ENCODE peak calls at places on chromosome 12, in six cellular contexts. D is stomach, S is brain microvascular endothelial cell, W is BE2C, P is body of pancreas, G is heart right ventricle. O is an unnamed sample.

GRCh38 chr12:3533703-3534386 is 42.8 kb downstream of the PRMT8 start:
- DNase-seq in G (peak; percentile 73), W (no peak), S (peak; percentile 7), P (no peak), D (peak; percentile 38), O (no peak)

GRCh38 chr12:9973951-9974350 is 2.7 kb downstream of the CLEC12A start:
- DNase-seq in S (no peak), D (no peak), W (no peak), G (no peak), P (no peak), O (no peak)

GRCh38 chr12:92899388-92900001 is 29.6 kb downstream of the EEA1 start:
- DNase-seq in S (peak; percentile 98), P (peak; percentile 37), D (peak; percentile 34), G (peak; percentile 79), W (peak; percentile 9), O (peak; percentile 58)

GRCh38 chr12:93699271-93700141 is 22.3 kb downstream of the CRADD start:
- DNase-seq in G (no peak), W (no peak), D (no peak), S (peak; percentile 51), P (no peak), O (no peak)

GRCh38 chr12:6532051-6532926 is 2.0 kb upstream of the GAPDH start:
- DNase-seq in D (peak; percentile 55), W (peak; percentile 85), P (no peak), G (no peak), S (peak; percentile 99), O (peak; percentile 61)

GRCh38 chr12:118334939-118335567 is 37.7 kb downstream of the TAOK3 start:
- DNase-seq in S (no peak), W (no peak), D (no peak), P (no peak), G (no peak), O (no peak)

GRCh38 chr12:29088611-29089219 is 60.4 kb upstream of the FAR2 start:
- DNase-seq in S (no peak), P (no peak), W (no peak), D (no peak), G (no peak), O (no peak)

GRCh38 chr12:59164991-59165718 is 244.9 kb upstream of the LRIG3 start:
- DNase-seq in S (no peak), D (no peak), P (no peak), G (no peak), W (no peak), O (no peak)

GRCh38 chr12:93638954-93639353 is 38.2 kb upstream of the CRADD start:
- DNase-seq in G (no peak), W (no peak), D (no peak), P (no peak), S (no peak), O (no peak)

GRCh38 chr12:75933136-75933535 is 98.4 kb downstream of the PHLDA1 start:
- DNase-seq in G (no peak), D (no peak), W (no peak), S (peak; percentile 77), P (no peak), O (no peak)

GRCh38 chr12:3611853-3612703 is 121.1 kb downstream of the PRMT8 start:
- DNase-seq in G (peak; percentile 50), S (no peak), W (no peak), D (no peak), P (no peak), O (no peak)

GRCh38 chr12:1054103-1054838 is 63.2 kb downstream of the ERC1 start:
- DNase-seq in S (no peak), P (no peak), G (peak; percentile 33), W (peak; percentile 28), D (no peak), O (no peak)

DNA sequence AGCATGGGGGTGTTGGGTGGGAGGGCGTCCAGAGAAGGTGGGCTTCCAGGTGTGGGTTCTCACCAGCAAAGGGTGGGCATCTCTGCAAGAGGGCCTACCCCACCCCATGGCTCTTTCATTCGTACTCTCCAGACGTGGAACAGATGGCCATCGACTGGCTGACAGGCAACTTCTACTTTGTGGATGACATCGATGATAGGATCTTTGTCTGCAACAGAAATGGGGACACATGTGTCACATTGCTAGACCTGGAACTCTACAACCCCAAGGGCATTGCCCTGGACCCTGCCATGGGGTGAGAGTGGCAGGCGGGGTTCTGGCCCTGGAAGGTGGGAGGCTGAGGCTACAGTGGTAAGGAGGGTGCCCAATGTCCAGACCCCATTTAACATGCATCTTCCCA is 6.7 kb upstream of the LRP1-AS start:
- DNase-seq in D (no peak), W (peak; percentile 32), G (no peak), S (no peak), P (no peak), O (no peak)
- H3K36me3 ChIP-seq in D (peaks cover 11% of the 10 kb centered on the region), W (no peaks in the 10 kb centered on the region), G (peaks cover 34% of the 10 kb centered on the region), S (peaks cover 72% of the 10 kb centered on the region), P (no peaks in the 10 kb centered on the region), O (peaks cover 7% of the 10 kb centered on the region)

GRCh38 chr12:26054383-26054782 is 70.5 kb downstream of the BHLHE41 start:
- DNase-seq in P (no peak), D (no peak), G (no peak), S (no peak), W (no peak), O (no peak)

GRCh38 chr12:26055087-26055486 is 69.8 kb downstream of the BHLHE41 start:
- DNase-seq in D (no peak), W (no peak), G (no peak), P (no peak), S (no peak), O (no peak)

GRCh38 chr12:26058818-26059217 is 66.0 kb downstream of the BHLHE41 start:
- DNase-seq in P (no peak), D (no peak), W (no peak), G (no peak), S (no peak), O (no peak)

GRCh38 chr12:26058308-26058707 is 66.5 kb downstream of the BHLHE41 start:
- DNase-seq in G (no peak), D (no peak), S (no peak), P (no peak), W (no peak), O (no peak)

DNA sequence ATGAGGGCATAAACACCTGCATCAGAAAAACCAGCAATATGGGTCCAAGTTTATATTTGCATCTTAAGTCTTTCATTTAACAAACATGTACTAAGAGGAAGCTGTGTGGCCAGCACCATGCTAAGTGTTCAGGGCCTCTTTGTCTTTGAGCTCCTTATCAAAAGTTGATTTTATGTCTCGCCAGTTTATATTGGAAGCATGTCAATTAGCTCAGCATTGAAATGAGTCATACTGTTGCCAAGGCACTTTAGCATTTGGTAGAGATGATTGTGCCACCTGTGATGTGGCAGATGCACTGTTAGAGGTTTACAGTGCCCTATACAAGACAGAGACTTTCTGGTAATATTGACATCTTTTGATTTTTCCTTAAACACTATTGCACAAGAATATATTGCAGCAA is 68.5 kb downstream of the BHLHE41 start:
- DNase-seq in W (no peak), P (peak; percentile 25), G (no peak), D (peak; percentile 61), S (peak; percentile 53), O (peak; percentile 19)
- TF ChIP-seq CTCF in W (no peak), P (no peak), G (no peak), D (no peak), S (no peak), O (no peak)

GRCh38 chr12:104350211-104350908 is 46.8 kb downstream of the EID3 start:
- DNase-seq in W (no peak), G (no peak), P (no peak), D (no peak), S (no peak), O (no peak)
- H3K36me3 ChIP-seq in W (peaks cover 69% of the 10 kb centered on the region), G (peaks cover 25% of the 10 kb centered on the region), P (peaks cover 15% of the 10 kb centered on the region), D (peaks cover 61% of the 10 kb centered on the region), S (peaks cover 57% of the 10 kb centered on the region), O (no peaks in the 10 kb centered on the region)

GRCh38 chr12:51028126-51028810 is 2.1 kb upstream of the SLC11A2 start:
- DNase-seq in P (no peak), S (peak; percentile 17), W (peak; percentile 16), D (no peak), G (no peak), O (peak; percentile 32)

GRCh38 chr12:51027342-51027835 is 1.2 kb upstream of the SLC11A2 start:
- DNase-seq in W (no peak), G (no peak), D (no peak), S (no peak), P (no peak), O (no peak)

GRCh38 chr12:51023625-51024395 is 2.4 kb downstream of the SLC11A2 start:
- DNase-seq in W (no peak), D (no peak), G (no peak), S (no peak), P (no peak), O (no peak)

GRCh38 chr12:51025182-51025747 is 919 bp downstream of the SLC11A2 start:
- DNase-seq in S (no peak), G (no peak), D (no peak), P (no peak), W (no peak), O (no peak)

DNA sequence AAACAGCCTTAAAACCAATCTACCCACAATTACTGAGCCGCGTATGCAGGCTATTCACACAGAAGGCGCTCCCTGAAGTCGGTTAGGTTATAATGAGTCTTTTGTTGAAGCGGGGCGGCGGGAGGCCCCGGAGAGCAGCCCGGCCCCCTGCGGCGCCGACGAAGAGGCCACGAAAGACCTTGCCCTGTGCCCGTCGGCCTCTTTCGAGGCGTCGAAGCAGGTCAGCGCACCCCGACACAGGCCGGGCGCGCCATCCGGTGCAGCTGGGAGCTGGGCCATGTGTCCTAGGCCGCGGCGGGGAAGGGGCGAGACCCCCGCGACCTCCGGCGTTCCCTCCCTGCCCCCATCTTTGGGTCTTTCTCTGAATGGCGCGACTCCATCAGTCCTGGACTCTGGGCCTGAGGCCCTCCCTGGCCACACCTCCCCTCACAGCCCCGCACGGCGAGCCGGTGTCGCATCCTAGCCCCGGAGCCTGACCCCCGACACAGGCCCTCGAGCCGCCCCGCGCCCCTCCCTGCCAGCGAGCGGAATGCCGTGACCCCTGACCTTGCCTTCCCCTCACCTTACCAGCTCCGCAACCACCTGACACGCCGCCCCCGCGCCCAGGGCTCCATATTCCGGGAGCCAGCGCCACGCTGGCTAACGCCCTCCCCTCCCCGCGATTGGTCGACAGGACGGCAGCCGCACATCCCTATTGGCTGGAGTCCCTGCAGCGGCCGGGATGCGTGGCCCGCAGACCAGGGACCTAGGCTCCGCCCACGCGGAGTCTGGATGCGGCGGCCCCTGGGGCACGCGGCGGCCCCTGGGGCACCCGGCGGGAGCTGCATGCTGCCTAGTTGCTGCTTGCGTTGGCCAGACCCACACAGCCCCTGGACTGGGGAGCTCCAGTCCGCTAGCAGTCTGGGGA is at the start of gene SLC11A2:
- DNase-seq in G (peak; percentile 95), W (peak; percentile 98), P (peak; percentile 95), S (peak; percentile 87), D (peak; percentile 96), O (peak; percentile 97)
- TF ChIP-seq CTCF in G (peak; percentile 26), W (peak; percentile 18), P (no peak), S (no peak), D (no peak), O (no peak)

GRCh38 chr12:48932878-48933277 is 7.6 kb upstream of the FKBP11 start:
- DNase-seq in W (no peak), S (no peak), D (no peak), P (no peak), G (no peak), O (no peak)
- H3K36me3 ChIP-seq in W (peaks cover 56% of the 10 kb centered on the region), S (peaks cover 73% of the 10 kb centered on the region), D (peaks cover 22% of the 10 kb centered on the region), P (peaks cover 7% of the 10 kb centered on the region), G (peaks cover 8% of the 10 kb centered on the region), O (no peaks in the 10 kb centered on the region)

GRCh38 chr12:62934799-62935674 is at the start of gene PPM1H:
- DNase-seq in W (peak; percentile 63), P (peak; percentile 93), G (peak; percentile 73), D (peak; percentile 90), S (peak; percentile 29), O (peak; percentile 88)
- TF ChIP-seq CTCF in W (peak; percentile 29), P (peak; percentile 95), G (peak; percentile 54), D (peak; percentile 75), S (peak; percentile 53), O (no peak)

O was measured in mucosa of descending colon.